ENCODE peak calls at places on chromosomes 12 and 14, in nine cellular contexts. L, H, V, W, D, Q, U, G and A are unnamed samples.

GRCh38 chr12:54033980-54034783 is 1.3 kb downstream of the HOXC5 start:
- DNase-seq in U (no peak), W (no peak), H (peak), G (no peak), D (no peak), L (no peak), Q (no peak), V (no peak), A (no peak)

GRCh38 chr14:68549966-68550705 is 242.7 kb downstream of the ZFP36L1 start:
- DNase-seq in H (peak), U (no peak), Q (no peak), D (no peak), G (no peak), V (peak), L (no peak), W (no peak), A (peak)

GRCh38 chr14:105897725-105898113 is 371.3 kb downstream of the TMEM121 start:
- DNase-seq in H (no peak), V (no peak), U (no peak), G (no peak), L (no peak), D (no peak), W (no peak), Q (no peak), A (no peak)

GRCh38 chr14:76591270-76591669 is 170.0 kb upstream of the VASH1 start:
- DNase-seq in Q (no peak), V (no peak), H (no peak), U (no peak), D (no peak), G (no peak), W (peak), L (no peak), A (no peak)

GRCh38 chr12:44874981-44875416 is 1.1 kb downstream of the NELL2 start:
- DNase-seq in G (no peak), H (no peak), D (no peak), L (peak), Q (no peak), U (no peak), W (no peak), V (no peak), A (no peak)

GRCh38 chr14:80316426-80316825 is 105.1 kb upstream of the DIO2 start:
- DNase-seq in W (no peak), L (no peak), D (no peak), Q (no peak), U (no peak), H (peak), G (no peak), V (no peak), A (no peak)

GRCh38 chr12:6866920-6867406 is 368 bp upstream of the TPI1 start:
- DNase-seq in Q (no peak), G (no peak), W (no peak), U (peak), V (peak), D (no peak), H (no peak), L (no peak), A (no peak)

GRCh38 chr12:43453761-43454160 is 98.2 kb downstream of the ADAMTS20 start:
- DNase-seq in Q (no peak), G (no peak), H (no peak), U (no peak), V (no peak), W (no peak), D (no peak), L (no peak), A (no peak)